ENCODE peak calls at places on chromosome 19, in six cellular contexts. W, A, Z, C, R and V are unnamed samples.

GRCh38 chr19:1019980-1020867 is 699 bp downstream of the TMEM259 start:
- DNase-seq in W (no peak), A (peak), Z (no peak), C (no peak), R (no peak), V (no peak)

GRCh38 chr19:13797870-13798269 is 2.6 kb downstream of the ZSWIM4 start:
- DNase-seq in W (no peak), A (no peak), Z (no peak), C (no peak), R (no peak), V (no peak)

GRCh38 chr19:10037809-10038208 is 24.5 kb downstream of the RDH8 start:
- DNase-seq in W (no peak), A (peak), Z (no peak), C (no peak), R (no peak), V (no peak)

GRCh38 chr19:42193706-42194105 is 23.8 kb downstream of the DEDD2 start:
- DNase-seq in W (no peak), A (no peak), Z (no peak), C (no peak), R (no peak), V (no peak)

GRCh38 chr19:39825093-39825463 is 8.9 kb downstream of the DYRK1B start:
- DNase-seq in W (no peak), A (no peak), Z (no peak), C (no peak), R (no peak), V (no peak)

GRCh38 chr19:55467236-55468053 is 2.9 kb upstream of the C19orf85 start:
- DNase-seq in W (no peak), A (peak), Z (no peak), C (peak), R (peak), V (no peak)

GRCh38 chr19:3671680-3672574 is 28.3 kb downstream of the PIP5K1C start:
- DNase-seq in W (no peak), A (no peak), Z (no peak), C (no peak), R (no peak), V (no peak)

GRCh38 chr19:10010247-10010691 is at the start of gene COL5A3:
- DNase-seq in W (no peak), A (peak), Z (no peak), C (no peak), R (no peak), V (no peak)

GRCh38 chr19:19595171-19595701 is 23.3 kb downstream of the PBX4 start:
- DNase-seq in W (no peak), A (no peak), Z (no peak), C (no peak), R (no peak), V (no peak)

GRCh38 chr19:48501961-48502719 is 9.5 kb downstream of the LMTK3 start:
- DNase-seq in W (peak), A (peak), Z (peak), C (peak), R (no peak), V (peak)

GRCh38 chr19:34316741-34317241 is 48.2 kb upstream of the GPI start:
- DNase-seq in W (no peak), A (no peak), Z (no peak), C (no peak), R (no peak), V (no peak)

GRCh38 chr19:45448887-45449299 is 18.9 kb upstream of the FOSB start:
- DNase-seq in W (no peak), A (no peak), Z (peak), C (no peak), R (no peak), V (no peak)

GRCh38 chr19:1618157-1619093 is 13.2 kb upstream of the UQCR11 start:
- DNase-seq in W (peak), A (peak), Z (no peak), C (peak), R (no peak), V (peak)

GRCh38 chr19:38571682-38572081 is 46.1 kb downstream of the MAP4K1 start:
- DNase-seq in W (no peak), A (no peak), Z (no peak), C (no peak), R (no peak), V (no peak)

GRCh38 chr19:52896431-52897148 is 845 bp downstream of the ZNF320 start:
- DNase-seq in W (no peak), A (peak), Z (no peak), C (no peak), R (no peak), V (no peak)

GRCh38 chr19:29620931-29621351 is 14.9 kb downstream of the POP4 start:
- DNase-seq in W (no peak), A (no peak), Z (no peak), C (no peak), R (peak), V (no peak)

GRCh38 chr19:38375098-38375493 is 725 bp downstream of the PSMD8 start:
- DNase-seq in W (no peak), A (no peak), Z (no peak), C (no peak), R (no peak), V (no peak)

GRCh38 chr19:35126624-35126959 is 8.3 kb downstream of the LGI4 start:
- DNase-seq in W (no peak), A (no peak), Z (no peak), C (no peak), R (no peak), V (no peak)

GRCh38 chr19:2315818-2316353 is 7.9 kb upstream of the LINGO3 start:
- DNase-seq in W (peak), A (peak), Z (no peak), C (peak), R (no peak), V (no peak)

GRCh38 chr19:45729774-45730388 is 815 bp downstream of the FBXO46 start:
- DNase-seq in W (no peak), A (no peak), Z (no peak), C (no peak), R (no peak), V (no peak)

GRCh38 chr19:1133471-1133929 is 29.7 kb downstream of the GPX4 start:
- DNase-seq in W (no peak), A (peak), Z (no peak), C (peak), R (peak), V (no peak)

GRCh38 chr19:44005968-44006367 is 3.2 kb downstream of the ZNF230 start:
- DNase-seq in W (no peak), A (no peak), Z (no peak), C (no peak), R (no peak), V (no peak)

GRCh38 chr19:49570138-49570856 is 10.1 kb downstream of the NOSIP start:
- DNase-seq in W (peak), A (peak), Z (no peak), C (peak), R (no peak), V (no peak)

GRCh38 chr19:54431255-54431838 is 16.1 kb downstream of the TTYH1 start:
- DNase-seq in W (no peak), A (no peak), Z (no peak), C (peak), R (no peak), V (no peak)

GRCh38 chr19:6925801-6926751 is 38.7 kb downstream of the ADGRE1 start:
- DNase-seq in W (no peak), A (no peak), Z (no peak), C (no peak), R (no peak), V (no peak)

GRCh38 chr19:2051771-2052704 is 994 bp upstream of the MKNK2 start:
- DNase-seq in W (no peak), A (peak), Z (no peak), C (no peak), R (no peak), V (no peak)

GRCh38 chr19:13255719-13256059 is 105.5 kb downstream of the IER2 start:
- DNase-seq in W (no peak), A (no peak), Z (no peak), C (no peak), R (no peak), V (no peak)

GRCh38 chr19:34319785-34320184 is 45.2 kb upstream of the GPI start:
- DNase-seq in W (no peak), A (no peak), Z (no peak), C (no peak), R (no peak), V (no peak)